ENCODE peak calls at places on chromosomes 7 and 10, in five cellular contexts. R, X, T, D and E are unnamed samples.

GRCh38 chr10:133260895-133261725 is 15.6 kb downstream of the ADAM8 start:
- DNase-seq in T (peak), D (peak), R (peak), X (peak), E (no peak)

GRCh38 chr10:19958787-19959186 is 142.6 kb downstream of the PLXDC2 start:
- DNase-seq in R (no peak), T (no peak), X (no peak), D (no peak), E (no peak)

GRCh38 chr7:138875794-138876193 is 77.8 kb upstream of the ATP6V0A4 start:
- DNase-seq in R (no peak), X (no peak), T (no peak), D (peak), E (peak)

GRCh38 chr10:23001901-23002516 is 74.2 kb downstream of the ARMC3 start:
- DNase-seq in D (no peak), R (no peak), X (no peak), T (no peak), E (no peak)

GRCh38 chr10:71819985-71820384 is 31.1 kb downstream of the PSAP start:
- DNase-seq in R (no peak), D (no peak), T (no peak), X (no peak), E (no peak)

GRCh38 chr10:55629792-55630490 is 731.1 kb downstream of the ZWINT start:
- DNase-seq in D (no peak), X (peak), R (peak), T (peak), E (no peak)

GRCh38 chr10:70267161-70267933 is 16.5 kb downstream of the NPFFR1 start:
- DNase-seq in X (peak), D (peak), T (no peak), R (no peak), E (peak)

GRCh38 chr7:24227603-24228359 is 56.2 kb upstream of the NPY start:
- DNase-seq in R (no peak), X (no peak), D (no peak), T (no peak), E (no peak)

GRCh38 chr10:113316506-113316905 is 236.3 kb upstream of the HABP2 start:
- DNase-seq in X (no peak), D (no peak), R (no peak), T (no peak), E (no peak)

GRCh38 chr7:133755922-133756321 is 371.2 kb upstream of the LRGUK start:
- DNase-seq in R (no peak), T (no peak), X (no peak), D (no peak), E (no peak)

GRCh38 chr7:105429746-105430612 is 41.3 kb upstream of the SRPK2 start:
- DNase-seq in X (peak), R (peak), T (peak), D (peak), E (peak)

GRCh38 chr7:127891144-127891543 is 140.1 kb downstream of the LRRC4 start:
- DNase-seq in D (no peak), R (no peak), X (no peak), T (no peak), E (no peak)

GRCh38 chr7:149564340-149565095 is 66.9 kb upstream of the ZNF746 start:
- DNase-seq in D (no peak), X (no peak), R (peak), T (no peak), E (no peak)

GRCh38 chr10:103843854-103844567 is 11.4 kb downstream of the SH3PXD2A start:
- DNase-seq in X (no peak), R (no peak), T (peak), D (peak), E (no peak)

GRCh38 chr7:22726345-22726848 is 603 bp upstream of the IL6 start:
- DNase-seq in R (peak), D (peak), T (peak), X (peak), E (peak)

GRCh38 chr7:5607958-5608656 is 173.4 kb downstream of the RNF216 start:
- DNase-seq in X (no peak), D (no peak), R (no peak), T (no peak), E (no peak)

GRCh38 chr7:1110358-1110757 is 22.4 kb downstream of the GPER1 start:
- DNase-seq in T (peak), X (no peak), D (no peak), R (no peak), E (no peak)

GRCh38 chr10:24432478-24433416 is 223.8 kb downstream of the KIAA1217 start:
- DNase-seq in D (no peak), T (no peak), R (no peak), X (no peak), E (peak)

GRCh38 chr7:14045651-14046050 is 56.2 kb upstream of the ETV1 start:
- DNase-seq in T (no peak), D (no peak), R (no peak), X (no peak), E (no peak)

GRCh38 chr10:122828716-122829255 is 16.9 kb downstream of the CUZD1 start:
- DNase-seq in X (no peak), T (no peak), R (no peak), D (no peak), E (no peak)

GRCh38 chr7:101563198-101563901 is 65.7 kb downstream of the MYL10 start:
- DNase-seq in X (no peak), R (no peak), D (peak), T (no peak), E (no peak)

GRCh38 chr10:49298666-49298989 is 342 bp upstream of the C10orf71 start:
- DNase-seq in X (no peak), D (peak), T (peak), R (peak), E (no peak)

GRCh38 chr10:116773306-116773705 is 30.9 kb upstream of the HSPA12A start:
- DNase-seq in T (no peak), R (no peak), X (no peak), D (no peak), E (no peak)

GRCh38 chr7:5624386-5625365 is 156.8 kb downstream of the RNF216 start:
- DNase-seq in R (no peak), D (no peak), X (no peak), T (no peak), E (no peak)